ENCODE peak calls at places on chromosomes 7 and 10, in ten cellular contexts. One of them, this sample, is unnamed.

GRCh38 chr7:30923009-30923773 is 11.5 kb downstream of the AQP1 start:
- DNase-seq in body of pancreas: peak; percentile 1
- DNase-seq in astrocyte: no peak
- DNase-seq in hepatocyte: no peak
- DNase-seq in pancreas: peak; percentile 3
- DNase-seq in heart right ventricle: peak; percentile 3
- DNase-seq in CD4-positive, CD25-positive, alpha-beta regulatory T cell: no peak
- DNase-seq in neuronal stem cell: no peak
- DNase-seq in aorta: peak; percentile 55
- DNase-seq in upper lobe of left lung: peak; percentile 21
- DNase-seq in this sample: no peak

GRCh38 chr7:17095001-17095574 is 203.4 kb upstream of the AHR start:
- DNase-seq in body of pancreas: peak; percentile 16
- DNase-seq in astrocyte: peak; percentile 87
- DNase-seq in hepatocyte: no peak
- DNase-seq in pancreas: no peak
- DNase-seq in heart right ventricle: no peak
- DNase-seq in CD4-positive, CD25-positive, alpha-beta regulatory T cell: no peak
- DNase-seq in neuronal stem cell: no peak
- DNase-seq in aorta: no peak
- DNase-seq in upper lobe of left lung: peak; percentile 48
- DNase-seq in this sample: peak; percentile 98

GRCh38 chr7:131605280-131605878 is 49.0 kb upstream of the PODXL start:
- DNase-seq in body of pancreas: no peak
- DNase-seq in astrocyte: no peak
- DNase-seq in hepatocyte: no peak
- DNase-seq in pancreas: no peak
- DNase-seq in heart right ventricle: no peak
- DNase-seq in CD4-positive, CD25-positive, alpha-beta regulatory T cell: no peak
- DNase-seq in neuronal stem cell: peak; percentile 81
- DNase-seq in aorta: no peak
- DNase-seq in upper lobe of left lung: no peak
- DNase-seq in this sample: no peak

GRCh38 chr7:121397346-121397745 is 1.2 kb upstream of the FAM3C start:
- DNase-seq in body of pancreas: no peak
- DNase-seq in astrocyte: no peak
- DNase-seq in hepatocyte: no peak
- DNase-seq in pancreas: no peak
- DNase-seq in heart right ventricle: no peak
- DNase-seq in CD4-positive, CD25-positive, alpha-beta regulatory T cell: no peak
- DNase-seq in neuronal stem cell: no peak
- DNase-seq in aorta: no peak
- DNase-seq in upper lobe of left lung: no peak
- DNase-seq in this sample: no peak

GRCh38 chr10:119330342-119330741 is 123.0 kb downstream of the GRK5 start:
- DNase-seq in body of pancreas: no peak
- DNase-seq in astrocyte: no peak
- DNase-seq in hepatocyte: no peak
- DNase-seq in pancreas: no peak
- DNase-seq in heart right ventricle: no peak
- DNase-seq in CD4-positive, CD25-positive, alpha-beta regulatory T cell: no peak
- DNase-seq in neuronal stem cell: no peak
- DNase-seq in aorta: no peak
- DNase-seq in upper lobe of left lung: no peak
- DNase-seq in this sample: no peak

GRCh38 chr7:32059289-32060045 is 10.7 kb downstream of the PDE1C start:
- DNase-seq in body of pancreas: no peak
- DNase-seq in astrocyte: peak; percentile 83
- DNase-seq in hepatocyte: peak; percentile 31
- DNase-seq in pancreas: no peak
- DNase-seq in heart right ventricle: no peak
- DNase-seq in CD4-positive, CD25-positive, alpha-beta regulatory T cell: no peak
- DNase-seq in neuronal stem cell: no peak
- DNase-seq in aorta: no peak
- DNase-seq in upper lobe of left lung: no peak
- DNase-seq in this sample: peak; percentile 63

GRCh38 chr7:131890191-131890590 is 333.8 kb upstream of the PODXL start:
- DNase-seq in body of pancreas: peak; percentile 34
- DNase-seq in astrocyte: no peak
- DNase-seq in hepatocyte: no peak
- DNase-seq in pancreas: no peak
- DNase-seq in heart right ventricle: no peak
- DNase-seq in CD4-positive, CD25-positive, alpha-beta regulatory T cell: no peak
- DNase-seq in neuronal stem cell: no peak
- DNase-seq in aorta: no peak
- DNase-seq in upper lobe of left lung: no peak
- DNase-seq in this sample: no peak

GRCh38 chr10:115558252-115558651 is 465.1 kb downstream of the ATRNL1 start:
- DNase-seq in body of pancreas: no peak
- DNase-seq in astrocyte: no peak
- DNase-seq in hepatocyte: no peak
- DNase-seq in pancreas: no peak
- DNase-seq in heart right ventricle: no peak
- DNase-seq in CD4-positive, CD25-positive, alpha-beta regulatory T cell: no peak
- DNase-seq in neuronal stem cell: no peak
- DNase-seq in aorta: no peak
- DNase-seq in upper lobe of left lung: no peak
- DNase-seq in this sample: no peak

GRCh38 chr7:25716421-25716820 is 435.6 kb upstream of the NFE2L3 start:
- DNase-seq in body of pancreas: no peak
- DNase-seq in astrocyte: peak; percentile 20
- DNase-seq in hepatocyte: no peak
- DNase-seq in pancreas: no peak
- DNase-seq in heart right ventricle: no peak
- DNase-seq in CD4-positive, CD25-positive, alpha-beta regulatory T cell: no peak
- DNase-seq in neuronal stem cell: no peak
- DNase-seq in aorta: no peak
- DNase-seq in upper lobe of left lung: peak; percentile 29
- DNase-seq in this sample: no peak

GRCh38 chr7:22811746-22812280 is 10.8 kb downstream of the TOMM7 start:
- DNase-seq in body of pancreas: no peak
- DNase-seq in astrocyte: no peak
- DNase-seq in hepatocyte: no peak
- DNase-seq in pancreas: no peak
- DNase-seq in heart right ventricle: no peak
- DNase-seq in CD4-positive, CD25-positive, alpha-beta regulatory T cell: no peak
- DNase-seq in neuronal stem cell: no peak
- DNase-seq in aorta: no peak
- DNase-seq in upper lobe of left lung: no peak
- DNase-seq in this sample: no peak

GRCh38 chr7:90698616-90699015 is 102.5 kb downstream of the CDK14 start:
- DNase-seq in body of pancreas: no peak
- DNase-seq in astrocyte: no peak
- DNase-seq in hepatocyte: no peak
- DNase-seq in pancreas: no peak
- DNase-seq in heart right ventricle: no peak
- DNase-seq in CD4-positive, CD25-positive, alpha-beta regulatory T cell: no peak
- DNase-seq in neuronal stem cell: no peak
- DNase-seq in aorta: no peak
- DNase-seq in upper lobe of left lung: no peak
- DNase-seq in this sample: no peak

GRCh38 chr10:85235258-85235657 is 906.9 kb downstream of the CCSER2 start:
- DNase-seq in body of pancreas: no peak
- DNase-seq in astrocyte: no peak
- DNase-seq in hepatocyte: no peak
- DNase-seq in pancreas: no peak
- DNase-seq in heart right ventricle: no peak
- DNase-seq in CD4-positive, CD25-positive, alpha-beta regulatory T cell: no peak
- DNase-seq in neuronal stem cell: no peak
- DNase-seq in aorta: no peak
- DNase-seq in upper lobe of left lung: no peak
- DNase-seq in this sample: no peak

GRCh38 chr10:31318382-31318853 is 598 bp upstream of the ZEB1 start:
- DNase-seq in body of pancreas: peak; percentile 77
- DNase-seq in astrocyte: peak; percentile 79
- DNase-seq in hepatocyte: peak; percentile 73
- DNase-seq in pancreas: peak; percentile 50
- DNase-seq in heart right ventricle: peak; percentile 73
- DNase-seq in CD4-positive, CD25-positive, alpha-beta regulatory T cell: peak; percentile 78
- DNase-seq in neuronal stem cell: no peak
- DNase-seq in aorta: peak; percentile 86
- DNase-seq in upper lobe of left lung: peak; percentile 83
- DNase-seq in this sample: peak; percentile 77

GRCh38 chr10:79026806-79027146 is 42.0 kb upstream of the ZMIZ1 start:
- DNase-seq in body of pancreas: no peak
- DNase-seq in astrocyte: no peak
- DNase-seq in hepatocyte: no peak
- DNase-seq in pancreas: no peak
- DNase-seq in heart right ventricle: no peak
- DNase-seq in CD4-positive, CD25-positive, alpha-beta regulatory T cell: no peak
- DNase-seq in neuronal stem cell: no peak
- DNase-seq in aorta: no peak
- DNase-seq in upper lobe of left lung: no peak
- DNase-seq in this sample: no peak

GRCh38 chr7:101860316-101861222 is 43.1 kb downstream of the CUX1 start:
- DNase-seq in body of pancreas: no peak
- DNase-seq in astrocyte: no peak
- DNase-seq in hepatocyte: no peak
- DNase-seq in pancreas: no peak
- DNase-seq in heart right ventricle: no peak
- DNase-seq in CD4-positive, CD25-positive, alpha-beta regulatory T cell: no peak
- DNase-seq in neuronal stem cell: no peak
- DNase-seq in aorta: no peak
- DNase-seq in upper lobe of left lung: no peak
- DNase-seq in this sample: no peak
- H3K4me3 ChIP-seq in body of pancreas: no peak overlapping the region
- H3K4me3 ChIP-seq in astrocyte: no peak overlapping the region
- H3K4me3 ChIP-seq in hepatocyte: no peak overlapping the region
- H3K4me3 ChIP-seq in pancreas: no peak overlapping the region
- H3K4me3 ChIP-seq in heart right ventricle: no peak overlapping the region
- H3K4me3 ChIP-seq in CD4-positive, CD25-positive, alpha-beta regulatory T cell: no peak overlapping the region
- H3K4me3 ChIP-seq in neuronal stem cell: no peak overlapping the region
- H3K4me3 ChIP-seq in aorta: no peak overlapping the region
- H3K4me3 ChIP-seq in upper lobe of left lung: no peak overlapping the region
- H3K4me3 ChIP-seq in this sample: no peak overlapping the region

GRCh38 chr7:157824011-157824818 is 487.4 kb downstream of the DNAJB6 start:
- DNase-seq in body of pancreas: no peak
- DNase-seq in astrocyte: no peak
- DNase-seq in hepatocyte: no peak
- DNase-seq in pancreas: no peak
- DNase-seq in heart right ventricle: no peak
- DNase-seq in CD4-positive, CD25-positive, alpha-beta regulatory T cell: no peak
- DNase-seq in neuronal stem cell: no peak
- DNase-seq in aorta: peak; percentile 58
- DNase-seq in upper lobe of left lung: no peak
- DNase-seq in this sample: no peak
- H3K9me3 ChIP-seq in body of pancreas: no peaks in the 10 kb centered on the region
- H3K9me3 ChIP-seq in astrocyte: no peaks in the 10 kb centered on the region
- H3K9me3 ChIP-seq in hepatocyte: no peaks in the 10 kb centered on the region
- H3K9me3 ChIP-seq in pancreas: no peaks in the 10 kb centered on the region
- H3K9me3 ChIP-seq in heart right ventricle: no peaks in the 10 kb centered on the region
- H3K9me3 ChIP-seq in CD4-positive, CD25-positive, alpha-beta regulatory T cell: no peaks in the 10 kb centered on the region
- H3K9me3 ChIP-seq in neuronal stem cell: no peaks in the 10 kb centered on the region
- H3K9me3 ChIP-seq in aorta: no peaks in the 10 kb centered on the region
- H3K9me3 ChIP-seq in upper lobe of left lung: no peaks in the 10 kb centered on the region
- H3K9me3 ChIP-seq in this sample: no peaks in the 10 kb centered on the region

DNA sequence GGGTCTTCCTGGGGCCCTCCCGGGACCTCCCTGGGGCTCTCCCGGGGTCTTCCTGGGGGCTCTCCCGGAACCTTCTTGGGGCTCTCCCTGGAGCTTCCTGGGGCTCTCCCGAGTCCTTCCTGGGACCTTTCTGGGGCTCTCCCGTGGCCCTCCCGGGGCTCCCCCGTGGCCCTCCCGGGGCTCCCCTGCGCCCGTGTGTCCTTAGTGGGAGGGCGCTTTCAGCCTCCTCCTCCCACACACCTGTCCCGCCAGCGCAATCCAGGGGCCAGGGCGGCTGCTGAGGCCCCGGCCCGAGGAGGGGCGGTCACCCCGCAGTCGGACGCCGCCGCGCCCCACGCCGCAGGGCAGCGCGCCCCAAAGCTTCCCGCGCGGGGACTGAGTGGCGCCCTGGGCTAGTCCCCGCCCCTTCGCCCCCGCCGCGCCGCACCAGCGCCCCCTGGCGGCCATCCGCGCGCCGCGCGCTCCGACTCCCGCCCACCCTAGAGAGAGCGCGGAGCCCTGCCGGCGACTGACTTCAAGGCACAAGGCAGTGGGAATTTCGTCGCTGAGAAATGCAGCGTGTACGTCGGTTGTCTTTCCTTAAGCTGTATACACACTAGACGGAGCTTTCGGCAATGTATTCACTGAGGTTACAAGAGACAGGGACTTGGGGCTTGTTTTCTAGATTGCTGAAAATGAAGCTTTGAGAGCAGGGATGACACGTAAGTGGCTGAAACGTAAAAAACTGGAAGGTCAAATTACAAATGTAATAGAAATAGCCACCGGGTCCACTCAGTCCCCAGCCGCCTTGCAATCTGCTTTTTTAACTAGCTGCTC is 47.1 kb downstream of the INSIG1 start:
- DNase-seq in body of pancreas: peak; percentile 73
- DNase-seq in astrocyte: peak; percentile 40
- DNase-seq in hepatocyte: peak; percentile 84
- DNase-seq in pancreas: peak; percentile 71
- DNase-seq in heart right ventricle: peak; percentile 65
- DNase-seq in CD4-positive, CD25-positive, alpha-beta regulatory T cell: peak; percentile 82
- DNase-seq in neuronal stem cell: peak; percentile 76
- DNase-seq in aorta: peak; percentile 93
- DNase-seq in upper lobe of left lung: peak; percentile 78
- DNase-seq in this sample: peak; percentile 52
- H3K4me3 ChIP-seq in body of pancreas: no peak overlapping the region
- H3K4me3 ChIP-seq in astrocyte: no peak overlapping the region
- H3K4me3 ChIP-seq in hepatocyte: no peak overlapping the region
- H3K4me3 ChIP-seq in pancreas: peak overlapping the region; percentile 53
- H3K4me3 ChIP-seq in heart right ventricle: peak overlapping the region; percentile 50
- H3K4me3 ChIP-seq in CD4-positive, CD25-positive, alpha-beta regulatory T cell: peak overlapping the region; percentile 52
- H3K4me3 ChIP-seq in neuronal stem cell: peak overlapping the region; percentile 75
- H3K4me3 ChIP-seq in aorta: no peak overlapping the region
- H3K4me3 ChIP-seq in upper lobe of left lung: peak overlapping the region; percentile 46
- H3K4me3 ChIP-seq in this sample: peak overlapping the region; percentile 21

DNA sequence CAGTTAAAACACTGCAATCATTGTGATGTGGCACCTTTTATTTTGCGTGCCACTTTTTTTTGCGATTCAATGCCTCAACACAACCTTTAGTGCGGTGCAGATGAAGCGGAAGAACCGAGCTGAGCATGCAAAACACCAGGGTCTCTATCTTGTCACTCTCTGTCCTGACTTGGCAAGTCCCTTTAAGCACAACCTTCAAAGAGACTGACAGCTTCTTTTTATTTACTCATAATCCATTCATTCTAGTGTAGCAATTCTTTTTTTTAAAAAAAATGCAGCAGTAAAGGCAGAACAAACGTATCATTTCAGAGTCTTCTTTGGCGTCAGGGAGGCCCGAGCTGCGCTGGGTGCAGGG is 3.7 kb downstream of the PTF1A start:
- DNase-seq in body of pancreas: no peak
- DNase-seq in astrocyte: no peak
- DNase-seq in hepatocyte: no peak
- DNase-seq in pancreas: no peak
- DNase-seq in heart right ventricle: no peak
- DNase-seq in CD4-positive, CD25-positive, alpha-beta regulatory T cell: no peak
- DNase-seq in neuronal stem cell: no peak
- DNase-seq in aorta: no peak
- DNase-seq in upper lobe of left lung: no peak
- DNase-seq in this sample: no peak
- H3K9me3 ChIP-seq in body of pancreas: no peaks in the 10 kb centered on the region
- H3K9me3 ChIP-seq in astrocyte: no peaks in the 10 kb centered on the region
- H3K9me3 ChIP-seq in hepatocyte: no peaks in the 10 kb centered on the region
- H3K9me3 ChIP-seq in pancreas: no peaks in the 10 kb centered on the region
- H3K9me3 ChIP-seq in heart right ventricle: no peaks in the 10 kb centered on the region
- H3K9me3 ChIP-seq in CD4-positive, CD25-positive, alpha-beta regulatory T cell: no peaks in the 10 kb centered on the region
- H3K9me3 ChIP-seq in neuronal stem cell: no peaks in the 10 kb centered on the region
- H3K9me3 ChIP-seq in aorta: no peaks in the 10 kb centered on the region
- H3K9me3 ChIP-seq in upper lobe of left lung: no peaks in the 10 kb centered on the region
- H3K9me3 ChIP-seq in this sample: no peaks in the 10 kb centered on the region

GRCh38 chr7:113953553-113953952 is 34.7 kb upstream of the PPP1R3A start:
- DNase-seq in body of pancreas: no peak
- DNase-seq in astrocyte: no peak
- DNase-seq in hepatocyte: no peak
- DNase-seq in pancreas: no peak
- DNase-seq in heart right ventricle: no peak
- DNase-seq in CD4-positive, CD25-positive, alpha-beta regulatory T cell: no peak
- DNase-seq in neuronal stem cell: no peak
- DNase-seq in aorta: no peak
- DNase-seq in upper lobe of left lung: no peak
- DNase-seq in this sample: no peak
- H3K4me3 ChIP-seq in body of pancreas: no peak overlapping the region
- H3K4me3 ChIP-seq in astrocyte: no peak overlapping the region
- H3K4me3 ChIP-seq in hepatocyte: no peak overlapping the region
- H3K4me3 ChIP-seq in pancreas: no peak overlapping the region
- H3K4me3 ChIP-seq in heart right ventricle: no peak overlapping the region
- H3K4me3 ChIP-seq in CD4-positive, CD25-positive, alpha-beta regulatory T cell: no peak overlapping the region
- H3K4me3 ChIP-seq in neuronal stem cell: no peak overlapping the region
- H3K4me3 ChIP-seq in aorta: no peak overlapping the region
- H3K4me3 ChIP-seq in upper lobe of left lung: no peak overlapping the region
- H3K4me3 ChIP-seq in this sample: no peak overlapping the region